ENCODE peak calls at places on chromosomes 6 and 20, in five cellular contexts. One of them, this sample, is unnamed.

GRCh38 chr6:167134448-167135328 is 11.8 kb downstream of the CCR6 start:
- DNase-seq in psoas muscle: no peak
- DNase-seq in foreskin fibroblast: no peak
- DNase-seq in keratinocyte: no peak
- DNase-seq in WERI-Rb-1: no peak
- DNase-seq in this sample: no peak

GRCh38 chr6:1689141-1689540 is 79.4 kb downstream of the FOXC1 start:
- DNase-seq in psoas muscle: no peak
- DNase-seq in keratinocyte: no peak
- DNase-seq in foreskin fibroblast: peak
- DNase-seq in WERI-Rb-1: no peak
- DNase-seq in this sample: no peak

GRCh38 chr20:8399963-8400362 is 267.9 kb downstream of the PLCB1 start:
- DNase-seq in foreskin fibroblast: no peak
- DNase-seq in keratinocyte: no peak
- DNase-seq in WERI-Rb-1: no peak
- DNase-seq in psoas muscle: no peak
- DNase-seq in this sample: no peak

GRCh38 chr20:38242848-38243449 is 17.6 kb downstream of the KIAA1755 start:
- DNase-seq in foreskin fibroblast: peak
- DNase-seq in WERI-Rb-1: peak
- DNase-seq in keratinocyte: no peak
- DNase-seq in psoas muscle: no peak
- DNase-seq in this sample: no peak

GRCh38 chr6:135062735-135063134 is 8.1 kb upstream of the HBS1L start:
- DNase-seq in foreskin fibroblast: peak
- DNase-seq in WERI-Rb-1: peak
- DNase-seq in psoas muscle: no peak
- DNase-seq in keratinocyte: no peak
- DNase-seq in this sample: no peak

GRCh38 chr6:159595173-159595572 is 97.9 kb downstream of the SOD2 start:
- DNase-seq in keratinocyte: peak
- DNase-seq in psoas muscle: no peak
- DNase-seq in foreskin fibroblast: peak
- DNase-seq in WERI-Rb-1: no peak
- DNase-seq in this sample: no peak

GRCh38 chr20:36273414-36274247 is 32.5 kb upstream of the DLGAP4 start:
- DNase-seq in foreskin fibroblast: peak
- DNase-seq in WERI-Rb-1: peak
- DNase-seq in keratinocyte: no peak
- DNase-seq in psoas muscle: no peak
- DNase-seq in this sample: no peak

GRCh38 chr6:10383312-10384063 is 31.4 kb downstream of the TFAP2A start:
- DNase-seq in foreskin fibroblast: peak
- DNase-seq in psoas muscle: peak
- DNase-seq in keratinocyte: no peak
- DNase-seq in WERI-Rb-1: peak
- DNase-seq in this sample: no peak

GRCh38 chr6:145036236-145036635 is 699.1 kb downstream of the EPM2A start:
- DNase-seq in psoas muscle: no peak
- DNase-seq in WERI-Rb-1: no peak
- DNase-seq in keratinocyte: no peak
- DNase-seq in foreskin fibroblast: peak
- DNase-seq in this sample: no peak

DNA sequence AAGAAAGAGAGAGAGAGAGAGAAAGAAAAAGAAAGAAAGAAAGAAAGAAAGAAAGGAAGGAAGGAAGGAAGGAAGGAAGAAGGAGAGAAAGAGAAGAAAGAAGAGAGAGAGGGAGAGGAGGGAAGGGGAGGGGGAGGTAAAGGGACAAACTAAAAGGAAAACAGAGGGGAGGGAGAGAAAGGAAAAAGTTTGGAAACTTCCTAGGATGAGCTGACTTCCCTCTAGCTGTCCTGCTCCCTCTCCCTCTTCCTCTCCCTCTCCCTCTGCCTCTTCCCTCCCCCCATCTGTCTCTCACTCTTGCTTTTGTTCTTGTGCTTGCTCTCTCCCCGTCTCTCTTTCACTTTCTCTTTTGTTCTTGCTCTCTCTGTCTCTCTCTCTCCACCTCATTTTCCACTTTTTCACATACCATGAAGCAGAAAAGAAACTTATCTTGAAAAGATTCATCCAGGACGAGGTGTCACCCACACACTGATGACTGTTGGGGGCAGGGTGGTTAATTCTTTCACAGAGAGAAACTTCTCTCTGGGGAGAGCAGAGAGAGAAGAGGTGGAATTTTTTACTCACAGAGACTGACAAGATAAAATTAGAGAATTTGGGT is 56.4 kb upstream of the DUSP22 start:
- DNase-seq in WERI-Rb-1: no peak
- DNase-seq in foreskin fibroblast: peak
- DNase-seq in psoas muscle: no peak
- DNase-seq in keratinocyte: no peak
- DNase-seq in this sample: no peak
- H3K4me3 ChIP-seq in WERI-Rb-1: no peak
- H3K4me3 ChIP-seq in foreskin fibroblast: peak
- H3K4me3 ChIP-seq in psoas muscle: peak
- H3K4me3 ChIP-seq in keratinocyte: peak
- H3K4me3 ChIP-seq in this sample: no peak

GRCh38 chr6:137869781-137870180 is 2.7 kb downstream of the TNFAIP3 start:
- DNase-seq in WERI-Rb-1: no peak
- DNase-seq in foreskin fibroblast: no peak
- DNase-seq in psoas muscle: no peak
- DNase-seq in keratinocyte: no peak
- DNase-seq in this sample: no peak
- H3K4me3 ChIP-seq in WERI-Rb-1: no peak
- H3K4me3 ChIP-seq in foreskin fibroblast: no peak
- H3K4me3 ChIP-seq in psoas muscle: peak
- H3K4me3 ChIP-seq in keratinocyte: peak
- H3K4me3 ChIP-seq in this sample: peak

GRCh38 chr20:60086936-60087562 is 128.8 kb downstream of the CDH26 start:
- DNase-seq in keratinocyte: no peak
- DNase-seq in WERI-Rb-1: no peak
- DNase-seq in foreskin fibroblast: peak
- DNase-seq in psoas muscle: no peak
- DNase-seq in this sample: no peak
- H3K4me3 ChIP-seq in keratinocyte: peak
- H3K4me3 ChIP-seq in WERI-Rb-1: no peak
- H3K4me3 ChIP-seq in foreskin fibroblast: no peak
- H3K4me3 ChIP-seq in psoas muscle: peak
- H3K4me3 ChIP-seq in this sample: peak

GRCh38 chr6:80331522-80331921 is 225.1 kb downstream of the BCKDHB start:
- DNase-seq in psoas muscle: no peak
- DNase-seq in WERI-Rb-1: no peak
- DNase-seq in foreskin fibroblast: no peak
- DNase-seq in keratinocyte: no peak
- DNase-seq in this sample: no peak
- H3K4me3 ChIP-seq in psoas muscle: no peak
- H3K4me3 ChIP-seq in WERI-Rb-1: no peak
- H3K4me3 ChIP-seq in foreskin fibroblast: no peak
- H3K4me3 ChIP-seq in keratinocyte: no peak
- H3K4me3 ChIP-seq in this sample: no peak

GRCh38 chr6:101016163-101016562 is 135.0 kb upstream of the ASCC3 start:
- DNase-seq in foreskin fibroblast: no peak
- DNase-seq in keratinocyte: no peak
- DNase-seq in WERI-Rb-1: no peak
- DNase-seq in psoas muscle: no peak
- DNase-seq in this sample: no peak

GRCh38 chr6:101013612-101014195 is 132.6 kb upstream of the ASCC3 start:
- DNase-seq in keratinocyte: no peak
- DNase-seq in foreskin fibroblast: peak
- DNase-seq in psoas muscle: no peak
- DNase-seq in WERI-Rb-1: peak
- DNase-seq in this sample: no peak

GRCh38 chr6:101015541-101015940 is 134.4 kb upstream of the ASCC3 start:
- DNase-seq in foreskin fibroblast: no peak
- DNase-seq in psoas muscle: no peak
- DNase-seq in WERI-Rb-1: no peak
- DNase-seq in keratinocyte: no peak
- DNase-seq in this sample: no peak

GRCh38 chr6:101011165-101011564 is 130.0 kb upstream of the ASCC3 start:
- DNase-seq in foreskin fibroblast: peak
- DNase-seq in psoas muscle: no peak
- DNase-seq in keratinocyte: no peak
- DNase-seq in WERI-Rb-1: no peak
- DNase-seq in this sample: no peak
- H3K4me3 ChIP-seq in foreskin fibroblast: no peak
- H3K4me3 ChIP-seq in psoas muscle: no peak
- H3K4me3 ChIP-seq in keratinocyte: peak
- H3K4me3 ChIP-seq in WERI-Rb-1: no peak
- H3K4me3 ChIP-seq in this sample: no peak

GRCh38 chr20:52193133-52193532 is 1.6 kb upstream of the ZFP64 start:
- DNase-seq in foreskin fibroblast: no peak
- DNase-seq in WERI-Rb-1: no peak
- DNase-seq in psoas muscle: no peak
- DNase-seq in keratinocyte: no peak
- DNase-seq in this sample: no peak
- H3K4me3 ChIP-seq in foreskin fibroblast: no peak
- H3K4me3 ChIP-seq in WERI-Rb-1: no peak
- H3K4me3 ChIP-seq in psoas muscle: no peak
- H3K4me3 ChIP-seq in keratinocyte: no peak
- H3K4me3 ChIP-seq in this sample: no peak

DNA sequence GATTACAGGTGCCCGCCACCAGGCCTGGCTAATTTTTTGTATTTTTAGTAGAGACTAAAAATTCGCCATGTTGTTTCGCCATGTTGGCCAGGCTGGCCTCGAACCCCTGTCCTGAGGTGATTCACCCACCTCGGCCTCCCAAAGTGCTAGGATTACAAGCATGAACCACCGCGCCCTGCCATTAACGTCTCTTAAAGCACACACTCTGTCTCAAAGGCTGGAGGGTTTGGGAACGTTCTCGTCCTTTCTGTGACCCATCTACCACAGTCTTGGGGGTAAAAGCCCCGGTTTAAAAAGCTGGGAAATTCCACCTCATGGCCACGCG is 57.8 kb upstream of the ARID1B start:
- DNase-seq in WERI-Rb-1: no peak
- DNase-seq in psoas muscle: no peak
- DNase-seq in keratinocyte: no peak
- DNase-seq in foreskin fibroblast: no peak
- DNase-seq in this sample: no peak
- H3K4me3 ChIP-seq in WERI-Rb-1: no peak
- H3K4me3 ChIP-seq in psoas muscle: peak
- H3K4me3 ChIP-seq in keratinocyte: peak
- H3K4me3 ChIP-seq in foreskin fibroblast: peak
- H3K4me3 ChIP-seq in this sample: peak

GRCh38 chr6:165986647-165987482 is 180.8 kb downstream of the TBXT start:
- DNase-seq in WERI-Rb-1: no peak
- DNase-seq in psoas muscle: no peak
- DNase-seq in foreskin fibroblast: no peak
- DNase-seq in keratinocyte: no peak
- DNase-seq in this sample: no peak
- H3K4me3 ChIP-seq in WERI-Rb-1: no peak
- H3K4me3 ChIP-seq in psoas muscle: peak
- H3K4me3 ChIP-seq in foreskin fibroblast: peak
- H3K4me3 ChIP-seq in keratinocyte: no peak
- H3K4me3 ChIP-seq in this sample: peak

GRCh38 chr20:56003111-56003800 is 2.1 kb downstream of the CBLN4 start:
- DNase-seq in keratinocyte: no peak
- DNase-seq in WERI-Rb-1: no peak
- DNase-seq in foreskin fibroblast: no peak
- DNase-seq in psoas muscle: no peak
- DNase-seq in this sample: no peak
- H3K4me3 ChIP-seq in keratinocyte: no peak
- H3K4me3 ChIP-seq in WERI-Rb-1: no peak
- H3K4me3 ChIP-seq in foreskin fibroblast: no peak
- H3K4me3 ChIP-seq in psoas muscle: no peak
- H3K4me3 ChIP-seq in this sample: no peak

DNA sequence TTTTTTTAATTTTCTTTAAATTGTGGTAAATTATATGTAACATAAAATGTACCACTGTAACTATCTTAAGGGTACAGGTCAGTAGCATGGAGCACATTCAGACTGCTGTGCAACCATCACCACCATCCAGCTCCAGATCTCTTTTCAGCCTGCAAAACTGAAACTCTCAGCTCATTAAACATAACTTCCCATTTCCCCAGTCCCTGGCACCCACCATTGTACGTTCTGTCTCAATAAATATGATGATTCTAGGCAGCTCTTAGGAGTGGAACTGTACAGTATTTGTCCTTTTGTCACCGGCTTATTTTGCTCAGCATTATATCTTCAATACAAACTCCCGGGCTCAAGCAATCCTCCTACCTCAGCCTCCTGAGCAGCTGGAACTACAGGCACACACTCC is 1.5 kb downstream of the ZC3H12D start:
- DNase-seq in keratinocyte: no peak
- DNase-seq in foreskin fibroblast: no peak
- DNase-seq in psoas muscle: no peak
- DNase-seq in WERI-Rb-1: no peak
- DNase-seq in this sample: no peak
- H3K4me3 ChIP-seq in keratinocyte: no peak
- H3K4me3 ChIP-seq in foreskin fibroblast: no peak
- H3K4me3 ChIP-seq in psoas muscle: no peak
- H3K4me3 ChIP-seq in WERI-Rb-1: no peak
- H3K4me3 ChIP-seq in this sample: no peak